ENCODE peak calls at places on chromosomes 13 and 19, in seven cellular contexts. O, B, L, H, J, X and A are unnamed samples.

GRCh38 chr19:19064098-19064722 is 416 bp downstream of the SLC25A42 start:
- DNase-seq in H (no peak), O (no peak), J (no peak), X (peak), B (peak), L (no peak), A (no peak)

GRCh38 chr19:32040246-32040645 is 305.2 kb upstream of the ZNF507 start:
- DNase-seq in J (no peak), O (no peak), X (no peak), H (no peak), B (no peak), L (no peak), A (no peak)

GRCh38 chr13:80214521-80214941 is 126.4 kb downstream of the SPRY2 start:
- DNase-seq in O (no peak), B (peak), J (peak), H (no peak), L (peak), X (no peak), A (no peak)

GRCh38 chr19:2547033-2547680 is 71.2 kb downstream of the GADD45B start:
- DNase-seq in H (no peak), B (no peak), J (no peak), L (peak), O (no peak), X (no peak), A (no peak)

GRCh38 chr19:49712397-49712859 is 21.5 kb downstream of the CPT1C start:
- DNase-seq in O (peak), X (peak), L (no peak), B (peak), J (peak), H (peak), A (peak)

GRCh38 chr13:44116562-44117315 is 237.0 kb downstream of the LACC1 start:
- DNase-seq in H (no peak), O (no peak), J (peak), L (no peak), X (peak), B (no peak), A (no peak)

GRCh38 chr13:95317037-95317989 is 16.1 kb upstream of the ABCC4 start:
- DNase-seq in B (no peak), H (peak), X (no peak), O (no peak), L (no peak), J (no peak), A (no peak)

GRCh38 chr13:99614465-99614885 is 113.2 kb downstream of the TM9SF2 start:
- DNase-seq in L (peak), X (peak), B (peak), O (no peak), H (no peak), J (peak), A (no peak)

GRCh38 chr19:1249298-1249989 is 1.1 kb downstream of the MIDN start:
- DNase-seq in H (peak), J (peak), O (peak), B (peak), L (peak), X (peak), A (peak)

GRCh38 chr19:17488593-17489391 is 18.5 kb downstream of the SLC27A1 start:
- DNase-seq in J (peak), X (peak), L (peak), B (peak), O (peak), H (peak), A (peak)

GRCh38 chr13:24233351-24233901 is 72.9 kb downstream of the SPATA13 start:
- DNase-seq in L (peak), H (peak), X (no peak), O (peak), J (peak), B (no peak), A (no peak)

GRCh38 chr19:18607222-18608101 is 863 bp upstream of the CRLF1 start:
- DNase-seq in X (no peak), H (peak), O (peak), L (no peak), B (peak), J (peak), A (no peak)

GRCh38 chr13:39493966-39494365 is 109.0 kb downstream of the LHFPL6 start:
- DNase-seq in H (no peak), O (peak), J (peak), X (no peak), L (no peak), B (no peak), A (no peak)

GRCh38 chr13:100589178-100589725 is 663 bp upstream of the GGACT start:
- DNase-seq in H (peak), L (no peak), J (no peak), O (no peak), X (no peak), B (no peak), A (no peak)

GRCh38 chr13:20125129-20125782 is 35.6 kb downstream of the GJA3 start:
- DNase-seq in J (no peak), L (no peak), H (peak), X (no peak), B (no peak), O (no peak), A (peak)

GRCh38 chr13:53784331-53784730 is 755.7 kb downstream of the OLFM4 start:
- DNase-seq in X (no peak), O (no peak), B (no peak), J (no peak), L (no peak), H (no peak), A (no peak)

GRCh38 chr19:38869160-38869835 is 8.8 kb downstream of the RINL start:
- DNase-seq in L (no peak), B (peak), O (no peak), H (no peak), J (peak), X (peak), A (no peak)

GRCh38 chr13:112545866-112546265 is 42.1 kb downstream of the TUBGCP3 start:
- DNase-seq in O (no peak), X (no peak), B (no peak), J (no peak), H (peak), L (peak), A (no peak)

GRCh38 chr13:38998739-38999138 is 8.1 kb upstream of the STOML3 start:
- DNase-seq in O (no peak), L (no peak), X (no peak), H (no peak), J (no peak), B (no peak), A (no peak)

GRCh38 chr13:113962975-113963374 is 10.9 kb downstream of the C13orf46 start:
- DNase-seq in O (no peak), X (no peak), L (no peak), J (no peak), B (no peak), H (no peak), A (no peak)

GRCh38 chr13:111852701-111853100 is 214.2 kb upstream of the SOX1 start:
- DNase-seq in B (no peak), L (no peak), O (no peak), J (no peak), H (no peak), X (no peak), A (no peak)

GRCh38 chr13:51786425-51787010 is 17.4 kb downstream of the DHRS12 start:
- DNase-seq in O (no peak), J (no peak), B (no peak), L (no peak), X (no peak), H (peak), A (no peak)

GRCh38 chr19:13366529-13367143 is 139.6 kb downstream of the CACNA1A start:
- DNase-seq in O (peak), B (peak), X (peak), L (no peak), J (peak), H (peak), A (peak)

GRCh38 chr13:58340895-58341294 is 709.4 kb downstream of the PCDH17 start:
- DNase-seq in O (no peak), X (no peak), L (no peak), H (no peak), J (no peak), B (no peak), A (no peak)

GRCh38 chr13:28557725-28558124 is 62.8 kb upstream of the FLT1 start:
- DNase-seq in B (no peak), O (no peak), L (no peak), X (no peak), J (no peak), H (peak), A (no peak)

GRCh38 chr13:112974125-112974524 is 5.1 kb downstream of the MCF2L start:
- DNase-seq in J (no peak), B (no peak), H (no peak), O (no peak), X (no peak), L (no peak), A (no peak)

GRCh38 chr13:99606322-99607089 is 105.2 kb downstream of the TM9SF2 start:
- DNase-seq in L (peak), O (peak), B (peak), X (peak), H (peak), J (peak), A (peak)

DNA sequence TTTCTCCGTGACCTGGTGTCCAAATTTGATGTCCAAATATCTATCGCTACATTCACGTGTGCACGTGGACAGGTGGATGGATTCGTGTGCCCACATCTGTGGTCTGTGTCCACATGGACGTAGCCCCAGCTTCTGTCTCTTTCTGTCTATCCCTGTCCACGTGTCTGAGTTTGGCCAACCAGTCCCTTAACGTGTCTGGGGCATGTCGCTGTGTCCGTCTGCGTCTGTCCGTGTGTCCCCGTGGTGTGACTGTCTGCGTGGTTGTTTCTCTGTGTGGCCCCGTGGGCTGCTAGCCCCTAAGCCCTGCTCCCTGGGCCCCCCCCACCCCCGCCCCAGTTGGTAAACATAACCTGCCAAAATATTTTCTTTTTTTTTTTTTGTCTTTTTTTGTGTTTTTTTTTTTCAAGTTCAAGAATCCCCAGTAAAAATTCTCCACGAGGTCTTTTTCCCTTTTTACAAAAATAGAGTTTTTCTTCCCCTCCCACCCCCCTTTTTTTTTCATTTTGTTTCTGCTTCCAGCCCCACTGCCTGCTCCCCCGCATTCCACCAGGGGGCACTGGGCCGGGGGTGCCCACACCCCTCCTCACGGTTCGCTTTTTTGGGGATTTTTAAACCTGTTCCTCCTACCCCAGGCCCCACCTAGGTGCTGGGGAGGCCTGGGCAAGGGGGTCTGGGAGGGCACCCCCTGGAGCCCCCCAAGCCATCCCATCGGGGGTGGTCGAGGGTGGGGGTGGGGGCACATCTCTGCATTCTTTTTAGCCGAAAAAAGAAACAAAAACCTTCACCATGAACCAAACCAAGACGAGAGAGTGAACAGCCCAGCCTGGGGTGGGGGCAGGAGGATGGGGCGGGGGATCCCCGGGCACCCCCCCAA is 18.3 kb downstream of the PRKCSH start:
- DNase-seq in J (peak), L (no peak), O (peak), B (peak), X (peak), H (no peak), A (no peak)
- H2AFZ ChIP-seq in J (peak), L (no peak), O (no peak), B (no peak), X (no peak), H (no peak), A (no peak)

GRCh38 chr13:59979589-59979988 is 184.1 kb downstream of the DIAPH3 start:
- DNase-seq in X (no peak), J (no peak), L (no peak), B (no peak), O (no peak), H (no peak), A (no peak)

GRCh38 chr13:59978862-59979261 is 184.9 kb downstream of the DIAPH3 start:
- DNase-seq in B (no peak), X (no peak), J (no peak), O (no peak), H (no peak), L (no peak), A (no peak)

GRCh38 chr13:59976856-59977255 is 186.9 kb downstream of the DIAPH3 start:
- DNase-seq in O (no peak), J (no peak), B (no peak), H (no peak), L (no peak), X (no peak), A (no peak)

DNA sequence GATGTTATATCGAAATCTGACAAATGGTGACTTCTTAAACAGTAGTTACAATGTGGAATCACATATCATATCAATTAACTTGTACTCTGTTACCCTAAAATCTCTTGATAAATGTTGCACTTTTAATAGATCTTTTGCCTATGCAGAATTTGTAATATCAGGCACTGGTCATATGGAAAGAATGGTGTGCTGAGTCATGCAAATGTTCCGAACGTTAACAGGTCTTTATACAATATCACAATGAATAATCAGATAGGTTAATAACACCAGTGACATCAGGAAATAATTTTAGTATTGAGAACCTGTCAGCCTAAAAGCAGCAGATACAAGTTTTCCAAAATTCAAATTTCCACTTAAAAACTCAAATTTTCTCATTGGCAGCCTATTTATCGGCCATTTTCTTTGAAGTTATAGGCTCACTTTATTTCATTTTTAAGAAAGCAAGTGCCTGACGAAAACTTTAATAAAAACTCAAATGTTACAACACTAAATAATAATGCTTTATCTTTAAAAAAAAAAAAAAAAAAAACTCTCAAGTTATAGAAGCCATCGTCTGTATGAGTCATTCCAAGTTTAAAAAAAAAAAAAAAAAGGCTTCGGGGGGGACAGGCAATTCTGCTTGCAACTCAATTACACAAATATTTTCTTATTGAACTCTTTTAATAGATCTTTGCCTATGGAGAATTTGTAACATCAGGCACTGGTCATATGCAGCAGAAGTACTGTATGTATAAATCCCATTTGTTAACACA is 180.9 kb downstream of the DIAPH3 start:
- DNase-seq in H (no peak), B (no peak), L (no peak), J (no peak), O (no peak), X (no peak), A (no peak)
- H3K4me3 ChIP-seq in H (no peak), B (no peak), L (no peak), J (no peak), O (no peak), X (no peak), A (no peak)

GRCh38 chr19:36149673-36150406 is 2.4 kb downstream of the COX7A1 start:
- DNase-seq in J (no peak), H (no peak), X (no peak), B (no peak), O (no peak), L (no peak), A (no peak)

GRCh38 chr19:36152886-36153525 is 759 bp upstream of the COX7A1 start:
- DNase-seq in L (no peak), H (no peak), B (no peak), X (no peak), J (no peak), O (no peak), A (no peak)

GRCh38 chr19:36151144-36152051 is 849 bp downstream of the COX7A1 start:
- DNase-seq in J (peak), O (no peak), L (no peak), H (peak), B (no peak), X (no peak), A (no peak)

GRCh38 chr19:36152061-36152885 is at the start of gene COX7A1:
- DNase-seq in O (no peak), X (no peak), B (no peak), J (peak), H (peak), L (no peak), A (no peak)

DNA sequence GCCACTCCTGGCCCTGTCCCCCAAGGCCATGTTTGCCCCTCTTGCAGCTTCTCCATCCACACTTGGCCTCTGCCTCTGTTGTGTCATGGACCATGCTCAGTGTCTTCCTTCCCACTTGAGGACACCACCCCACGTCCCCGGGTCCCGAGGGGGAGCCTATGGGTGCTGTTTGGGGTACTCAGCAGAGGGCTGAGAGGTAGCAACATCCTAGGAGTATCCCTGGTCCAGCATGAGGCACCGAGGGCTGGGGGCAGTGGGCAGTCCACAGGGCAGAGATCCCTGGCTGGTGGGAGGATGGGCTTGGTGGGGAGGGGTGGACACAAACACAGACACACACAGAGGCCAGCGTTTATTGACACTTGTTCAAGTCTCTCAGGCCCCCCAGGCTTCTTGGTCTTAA is 1.7 kb downstream of the COX7A1 start:
- DNase-seq in O (no peak), X (no peak), H (no peak), B (no peak), L (no peak), J (no peak), A (no peak)
- TF ChIP-seq EZH2phosphoT487 in O (no peak), X (no peak), H (no peak), B (no peak), L (no peak), J (no peak), A (no peak)

GRCh38 chr13:48559638-48560320 is 26.9 kb upstream of the RCBTB2 start:
- DNase-seq in H (peak), J (no peak), B (no peak), X (no peak), L (no peak), O (no peak), A (peak)
- H2AFZ ChIP-seq in H (no peak), J (no peak), B (no peak), X (peak), L (no peak), O (peak), A (peak)

DNA sequence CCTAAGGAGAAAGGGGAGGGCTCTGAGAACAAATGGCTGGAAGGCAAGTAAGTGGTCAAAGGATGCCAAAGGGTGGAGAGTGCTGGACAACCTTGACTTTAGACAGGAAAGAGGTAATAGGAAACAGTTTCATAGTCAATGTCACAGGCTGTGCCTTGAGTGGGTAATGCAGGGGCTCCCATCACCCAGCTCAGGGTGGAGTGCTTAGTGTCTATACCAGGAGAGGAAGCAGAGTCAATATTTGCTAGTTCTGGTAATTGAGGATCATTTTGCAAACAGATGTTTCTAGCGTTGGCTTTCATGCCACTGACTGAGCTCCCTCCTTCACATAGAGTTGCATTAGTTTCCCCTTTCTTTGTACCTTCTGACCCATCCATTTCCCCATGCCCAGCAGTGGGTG is 64.6 kb upstream of the KL start:
- DNase-seq in L (no peak), X (no peak), B (no peak), H (no peak), J (no peak), O (no peak), A (no peak)
- H3K4me3 ChIP-seq in L (no peak), X (no peak), B (no peak), H (no peak), J (no peak), O (no peak), A (no peak)